ENCODE peak calls at places on chromosomes 6 and 20, in seven cellular contexts. E is spleen; T is transverse colon; B is HCT116; X is CD8-positive, alpha-beta T cell; J is AG09309; H is MM.1S. F is an unnamed sample.
A peak's percentile ranks its signal among the peaks of the same experiment; 100 is the strongest.

GRCh38 chr6:27684264-27685211 is 211.6 kb upstream of the ZNF184 start:
- DNase-seq in B (peak; percentile 94), J (no peak), X (peak; percentile 73), H (no peak), T (peak; percentile 36), E (no peak), F (peak; percentile 79)

GRCh38 chr6:37585523-37585905 is 85.8 kb upstream of the CCDC167 start:
- DNase-seq in J (no peak), E (no peak), B (no peak), H (no peak), T (no peak), X (no peak), F (no peak)

GRCh38 chr6:34332255-34333198 is 59.9 kb downstream of the NUDT3 start:
- DNase-seq in T (no peak), B (no peak), J (no peak), H (no peak), E (peak; percentile 35), X (no peak), F (no peak)

GRCh38 chr20:37726321-37726720 is 32.5 kb downstream of the CTNNBL1 start:
- DNase-seq in H (no peak), X (no peak), B (no peak), E (no peak), J (no peak), T (no peak), F (no peak)

GRCh38 chr20:36525620-36526365 is 15.5 kb upstream of the MYL9 start:
- DNase-seq in J (no peak), X (no peak), H (no peak), T (no peak), B (no peak), E (no peak), F (no peak)

GRCh38 chr6:3013486-3013885 is 13.8 kb downstream of the NQO2 start:
- DNase-seq in H (no peak), T (no peak), J (no peak), B (no peak), E (peak; percentile 91), X (no peak), F (no peak)

GRCh38 chr6:36319436-36319762 is 17.3 kb downstream of the BNIP5 start:
- DNase-seq in B (no peak), J (no peak), T (peak; percentile 82), X (no peak), E (no peak), H (peak; percentile 50), F (no peak)

GRCh38 chr6:125899726-125900182 is 56.8 kb upstream of the HINT3 start:
- DNase-seq in B (no peak), X (no peak), T (no peak), H (no peak), J (no peak), E (no peak), F (no peak)

GRCh38 chr6:162409986-162410715 is 317.4 kb downstream of the PRKN start:
- DNase-seq in E (no peak), J (no peak), H (no peak), X (no peak), B (no peak), T (no peak), F (no peak)

GRCh38 chr6:148448371-148449010 is 105.9 kb downstream of the SASH1 start:
- DNase-seq in J (no peak), T (no peak), X (no peak), H (no peak), E (no peak), B (no peak), F (no peak)

GRCh38 chr20:34437330-34437986 is 74.4 kb downstream of the ITCH start:
- DNase-seq in H (no peak), X (no peak), B (no peak), E (no peak), J (no peak), T (no peak), F (no peak)

GRCh38 chr20:34427784-34428183 is 64.7 kb downstream of the ITCH start:
- DNase-seq in B (no peak), T (no peak), J (no peak), H (no peak), E (no peak), X (no peak), F (no peak)

GRCh38 chr20:34435589-34435988 is 72.5 kb downstream of the ITCH start:
- DNase-seq in E (no peak), H (no peak), T (no peak), X (no peak), J (no peak), B (no peak), F (no peak)

GRCh38 chr20:34431168-34431567 is 68.1 kb downstream of the ITCH start:
- DNase-seq in J (no peak), X (no peak), T (no peak), B (no peak), H (no peak), E (no peak), F (no peak)

DNA sequence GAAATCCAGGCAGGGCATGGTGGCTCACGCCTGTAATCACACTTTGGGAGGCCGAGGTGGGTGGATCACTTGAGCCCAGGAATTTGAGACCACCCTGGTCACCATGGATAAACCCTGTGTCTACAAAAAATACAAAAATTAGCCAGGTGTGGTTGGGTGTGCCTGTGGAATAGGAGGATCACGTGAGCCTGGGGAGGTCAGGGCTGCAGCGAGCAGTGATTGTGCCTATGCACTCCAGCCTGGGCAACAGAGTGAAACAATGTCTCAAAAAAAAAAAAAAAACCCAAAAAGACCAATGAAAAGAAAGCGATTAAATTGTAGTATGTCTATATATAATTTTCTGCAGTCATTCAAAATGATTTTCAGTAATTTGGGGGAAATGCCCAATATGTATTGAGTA is 70.3 kb downstream of the ITCH start:
- DNase-seq in J (no peak), X (no peak), H (no peak), E (no peak), B (no peak), T (no peak), F (no peak)
- H3K4me3 ChIP-seq in J (no peak overlapping the region), X (no peak overlapping the region), H (no peak overlapping the region), E (no peak overlapping the region), B (no peak overlapping the region), T (no peak overlapping the region), F (no peak overlapping the region)

DNA sequence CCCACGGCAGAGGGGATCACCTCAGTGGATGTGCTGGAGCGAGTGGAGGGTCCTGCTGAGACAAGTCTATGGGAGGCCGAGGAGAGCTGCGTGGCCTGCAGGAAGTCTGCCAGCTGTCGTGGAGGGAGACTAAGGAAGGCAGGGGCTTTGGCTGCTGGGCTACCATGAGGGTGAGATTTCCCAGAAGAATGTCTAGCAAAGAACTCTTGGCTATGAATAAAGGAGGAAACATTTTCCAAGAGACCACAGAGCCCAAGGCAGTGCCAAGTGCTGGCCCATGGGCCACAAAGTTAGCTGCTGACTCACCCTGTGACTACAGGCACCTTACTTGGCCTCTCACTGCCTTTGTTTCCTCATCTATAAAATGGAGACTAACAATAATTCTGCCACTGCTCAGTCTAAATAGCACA is 73.4 kb downstream of the PRDM1 start:
- DNase-seq in J (peak; percentile 90), H (peak; percentile 2), X (no peak), T (no peak), E (no peak), B (peak; percentile 18), F (no peak)
- H3K4me3 ChIP-seq in J (no peak overlapping the region), H (no peak overlapping the region), X (no peak overlapping the region), T (no peak overlapping the region), E (no peak overlapping the region), B (no peak overlapping the region), F (no peak overlapping the region)

GRCh38 chr6:84579404-84579803 is 185.0 kb downstream of the TBX18 start:
- DNase-seq in E (no peak), J (no peak), X (no peak), B (no peak), H (no peak), T (no peak), F (no peak)

GRCh38 chr6:84583784-84584183 is 180.6 kb downstream of the TBX18 start:
- DNase-seq in B (no peak), X (no peak), T (no peak), H (no peak), J (no peak), E (no peak), F (no peak)

GRCh38 chr6:84582997-84583396 is 181.4 kb downstream of the TBX18 start:
- DNase-seq in H (no peak), E (no peak), X (no peak), J (no peak), B (no peak), T (no peak), F (no peak)

GRCh38 chr6:84576029-84576428 is 188.4 kb downstream of the TBX18 start:
- DNase-seq in H (no peak), E (no peak), B (no peak), J (no peak), T (no peak), X (no peak), F (no peak)

DNA sequence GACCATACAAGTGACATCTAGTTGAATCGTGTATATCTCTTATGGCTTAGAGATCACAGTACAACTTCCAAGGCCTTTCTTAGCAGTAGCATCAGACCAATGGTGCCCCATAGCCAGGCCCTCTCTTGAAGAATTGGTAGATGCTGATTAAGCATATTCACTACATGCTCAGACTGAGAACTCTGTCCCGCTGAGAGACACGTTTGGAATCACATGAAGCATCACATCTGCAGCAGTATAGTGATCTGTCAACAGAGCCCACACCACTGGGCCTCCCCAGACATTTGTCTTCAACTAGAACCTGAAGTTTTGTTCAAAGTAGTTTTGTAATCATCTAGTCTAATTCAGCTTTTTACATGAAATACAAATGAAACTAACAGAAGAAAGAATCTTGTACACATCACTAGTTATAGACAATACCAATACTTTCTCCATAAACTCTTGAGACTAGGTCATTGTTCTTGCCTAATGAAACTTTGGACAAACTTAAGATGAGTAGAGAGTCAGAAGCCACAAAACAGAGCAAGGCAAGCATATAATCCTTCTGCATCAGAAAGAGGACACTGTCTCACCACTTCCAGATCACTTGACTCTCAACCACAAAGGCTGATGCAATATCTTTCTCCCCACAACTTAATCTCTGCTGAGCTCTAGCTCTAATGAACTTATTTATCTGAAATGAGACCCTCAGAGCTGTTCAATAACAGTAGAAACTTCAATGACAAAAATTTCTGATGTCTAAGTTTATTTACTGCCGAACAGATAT is 182.7 kb downstream of the TBX18 start:
- DNase-seq in T (no peak), E (no peak), H (peak; percentile 68), B (no peak), X (no peak), J (peak; percentile 75), F (peak; percentile 32)
- H3K4me3 ChIP-seq in T (no peak overlapping the region), E (no peak overlapping the region), H (no peak overlapping the region), B (no peak overlapping the region), X (no peak overlapping the region), J (no peak overlapping the region), F (no peak overlapping the region)

DNA sequence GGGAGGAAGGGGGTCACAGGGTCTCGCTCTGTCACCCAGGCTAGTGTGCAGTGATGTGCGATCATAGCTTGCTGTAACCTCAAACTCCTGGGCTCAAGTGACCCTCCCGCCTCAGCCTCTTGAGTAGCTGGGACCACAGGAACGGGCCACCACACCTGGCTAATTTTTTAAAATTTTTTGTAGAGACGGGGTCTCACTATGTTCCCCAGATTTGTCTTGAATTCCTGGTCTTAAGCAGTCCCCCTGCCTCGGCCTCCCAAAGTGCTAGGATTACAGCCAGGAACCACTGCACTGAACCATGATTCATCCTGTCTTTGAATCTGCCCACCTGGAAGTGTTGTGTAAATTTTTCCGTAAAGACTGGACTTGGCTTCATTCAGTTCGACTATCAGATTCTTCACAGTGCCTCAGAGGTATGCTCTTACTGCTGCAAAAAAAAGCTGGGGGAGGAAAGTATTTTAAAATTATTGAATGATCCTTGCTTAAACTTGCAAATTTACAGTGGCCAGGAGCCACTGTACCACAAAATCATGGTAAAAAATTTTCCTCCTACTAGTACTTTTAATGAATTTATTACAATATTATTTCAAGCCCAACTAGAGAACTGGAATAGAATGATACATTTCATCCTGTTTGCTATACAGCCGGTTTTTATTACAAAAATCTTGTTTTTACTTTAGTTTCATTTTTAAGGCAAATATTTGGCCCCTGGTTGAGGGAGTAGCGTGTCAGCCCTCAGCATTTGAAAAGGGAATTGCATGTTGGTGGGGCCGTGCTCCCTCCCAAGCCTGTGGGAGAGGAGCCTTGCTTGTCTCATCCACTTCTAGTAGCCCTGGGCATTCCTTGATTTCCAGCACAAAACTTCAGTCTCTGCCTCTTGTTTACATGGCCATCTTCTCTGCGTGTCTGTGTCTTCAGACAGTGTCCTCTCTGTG is 202.5 kb upstream of the SGK1 start:
- DNase-seq in T (no peak), J (no peak), H (no peak), E (no peak), B (no peak), X (no peak), F (no peak)
- H3K4me3 ChIP-seq in T (no peak overlapping the region), J (no peak overlapping the region), H (no peak overlapping the region), E (no peak overlapping the region), B (no peak overlapping the region), X (no peak overlapping the region), F (no peak overlapping the region)